ENCODE peak calls at places on chromosomes 3 and 15, in ten cellular contexts. L is GM03348; A is dermis microvascular lymphatic vessel endothelial cell; B is epithelial cell of esophagus; Y is stimulated activated effector memory CD8-positive, alpha-beta T cell treated with anti-CD3 and anti-CD28 coated beads, Interleukin-12 subunit alpha, Interleukin-12 subunit beta, amount 100 ng/mL, for 72 hours; D is SW 1271; G is HTR-8/SVneo; E is progenitor cell of endocrine pancreas; H is NCI-H2029; R is neural crest cell. Q is an unnamed sample.

GRCh38 chr3:62542185-62542584 is 168.8 kb upstream of the FEZF2 start:
- DNase-seq in L (no peak), A (no peak), B (no peak), Y (no peak), D (no peak), G (no peak), E (no peak), H (no peak), R (no peak), Q (no peak)

GRCh38 chr3:114745322-114746240 is 401.5 kb downstream of the ZBTB20 start:
- DNase-seq in L (peak; percentile 73), A (no peak), B (peak; percentile 37), Y (no peak), D (no peak), G (no peak), E (no peak), H (no peak), R (no peak), Q (peak; percentile 25)

GRCh38 chr15:79179108-79179561 is 88.6 kb upstream of the RASGRF1 start:
- DNase-seq in L (no peak), A (peak; percentile 82), B (peak; percentile 75), Y (no peak), D (peak; percentile 23), G (peak; percentile 79), E (no peak), H (no peak), R (no peak), Q (peak; percentile 79)

GRCh38 chr15:35991386-35991785 is 445.4 kb upstream of the DPH6 start:
- DNase-seq in L (no peak), A (no peak), B (no peak), Y (no peak), D (no peak), G (no peak), E (no peak), H (no peak), R (no peak), Q (no peak)

GRCh38 chr15:90035095-90035834 is 34.1 kb downstream of the ZNF710 start:
- DNase-seq in L (no peak), A (peak; percentile 84), B (peak; percentile 79), Y (no peak), D (no peak), G (peak; percentile 39), E (no peak), H (peak; percentile 37), R (no peak), Q (peak; percentile 88)

GRCh38 chr15:75089781-75090734 is 66.7 kb downstream of the PPCDC start:
- DNase-seq in L (no peak), A (peak; percentile 96), B (peak; percentile 88), Y (no peak), D (no peak), G (no peak), E (no peak), H (no peak), R (no peak), Q (no peak)

GRCh38 chr3:128624526-128625138 is 26.0 kb downstream of the RPN1 start:
- DNase-seq in L (no peak), A (peak; percentile 35), B (no peak), Y (no peak), D (no peak), G (no peak), E (no peak), H (no peak), R (no peak), Q (no peak)

GRCh38 chr15:30065025-30065801 is 17.5 kb upstream of the GOLGA8J start:
- DNase-seq in L (peak; percentile 70), A (no peak), B (peak; percentile 48), Y (no peak), D (no peak), G (peak; percentile 64), E (no peak), H (peak; percentile 15), R (no peak), Q (peak; percentile 85)

GRCh38 chr15:91984006-91984405 is 130.5 kb downstream of the SLCO3A1 start:
- DNase-seq in L (no peak), A (no peak), B (no peak), Y (no peak), D (no peak), G (no peak), E (no peak), H (no peak), R (no peak), Q (no peak)

GRCh38 chr15:38252481-38253311 is at the start of gene SPRED1:
- DNase-seq in L (peak; percentile 85), A (peak; percentile 58), B (peak; percentile 60), Y (peak; percentile 9), D (no peak), G (no peak), E (peak; percentile 54), H (no peak), R (peak; percentile 31), Q (peak; percentile 56)

GRCh38 chr3:99674086-99674789 is 35.8 kb downstream of the COL8A1 start:
- DNase-seq in L (no peak), A (peak; percentile 83), B (peak; percentile 53), Y (no peak), D (no peak), G (no peak), E (no peak), H (no peak), R (no peak), Q (peak; percentile 73)

GRCh38 chr3:107542665-107543064 is 19.9 kb downstream of the BBX start:
- DNase-seq in L (no peak), A (no peak), B (no peak), Y (no peak), D (no peak), G (no peak), E (no peak), H (no peak), R (no peak), Q (no peak)

GRCh38 chr15:83284563-83285283 is at the start of gene BNC1:
- DNase-seq in L (peak; percentile 74), A (peak; percentile 44), B (peak; percentile 86), Y (no peak), D (no peak), G (peak; percentile 30), E (no peak), H (no peak), R (peak; percentile 20), Q (peak; percentile 70)

GRCh38 chr15:20341901-20342605 is 199.5 kb downstream of the GOLGA6L6 start:
- DNase-seq in L (peak; percentile 65), A (peak; percentile 53), B (peak; percentile 41), Y (peak; percentile 33), D (no peak), G (no peak), E (peak; percentile 85), H (no peak), R (peak; percentile 55), Q (no peak)

GRCh38 chr15:59689626-59690236 is 611 bp upstream of the BNIP2 start:
- DNase-seq in L (no peak), A (peak; percentile 84), B (peak; percentile 84), Y (peak; percentile 11), D (peak; percentile 89), G (no peak), E (peak; percentile 25), H (peak; percentile 40), R (peak; percentile 47), Q (peak; percentile 77)

GRCh38 chr3:100875239-100875638 is 118.0 kb downstream of the ABI3BP start:
- DNase-seq in L (peak; percentile 19), A (peak; percentile 87), B (peak; percentile 74), Y (no peak), D (no peak), G (peak; percentile 10), E (no peak), H (peak; percentile 1), R (no peak), Q (peak; percentile 78)

GRCh38 chr3:128476659-128477058 is 10.0 kb upstream of the DNAJB8 start:
- DNase-seq in L (no peak), A (no peak), B (no peak), Y (no peak), D (no peak), G (no peak), E (no peak), H (no peak), R (no peak), Q (no peak)

GRCh38 chr3:29757054-29757777 is 476.3 kb downstream of the RBMS3 start:
- DNase-seq in L (no peak), A (peak; percentile 59), B (peak; percentile 77), Y (no peak), D (peak; percentile 26), G (no peak), E (no peak), H (peak; percentile 0), R (no peak), Q (peak; percentile 80)

GRCh38 chr15:72758195-72758594 is 25.4 kb downstream of the ADPGK start:
- DNase-seq in L (peak; percentile 89), A (peak; percentile 88), B (peak; percentile 76), Y (no peak), D (no peak), G (peak; percentile 11), E (no peak), H (no peak), R (no peak), Q (peak; percentile 2)

GRCh38 chr15:63888823-63889222 is 55.1 kb upstream of the HERC1 start:
- DNase-seq in L (no peak), A (no peak), B (no peak), Y (no peak), D (no peak), G (no peak), E (no peak), H (no peak), R (no peak), Q (no peak)

GRCh38 chr15:42065478-42065877 is 28.9 kb downstream of the PLA2G4D start:
- DNase-seq in L (no peak), A (no peak), B (no peak), Y (no peak), D (no peak), G (no peak), E (no peak), H (no peak), R (no peak), Q (no peak)

GRCh38 chr3:195700319-195700718 is 20.5 kb upstream of the MUC20 start:
- DNase-seq in L (no peak), A (no peak), B (no peak), Y (no peak), D (no peak), G (no peak), E (no peak), H (no peak), R (no peak), Q (no peak)

GRCh38 chr3:107676469-107677309 is 153.9 kb downstream of the BBX start:
- DNase-seq in L (peak; percentile 35), A (peak; percentile 38), B (peak; percentile 27), Y (no peak), D (peak; percentile 66), G (peak; percentile 18), E (no peak), H (peak; percentile 40), R (no peak), Q (no peak)

GRCh38 chr15:65653341-65653740 is 31.6 kb downstream of the SLC24A1 start:
- DNase-seq in L (peak; percentile 48), A (peak; percentile 32), B (peak; percentile 54), Y (no peak), D (peak; percentile 41), G (no peak), E (no peak), H (no peak), R (no peak), Q (no peak)